ENCODE peak calls at places on chromosomes 5 and 9, in eight cellular contexts. Z is tibial artery, T is A549, I is upper lobe of right lung, F is cardiac muscle cell, O is OCI-LY7, M is breast epithelium, P is HL-60. Y is an unnamed sample.

GRCh38 chr9:97982191-97982718 is 886 bp upstream of the ANP32B start:
- DNase-seq in Z (no peak), T (no peak), I (no peak), F (no peak), O (no peak), M (no peak), P (no peak), Y (no peak)

GRCh38 chr5:6552612-6553011 is 80.2 kb downstream of the NSUN2 start:
- DNase-seq in Z (no peak), T (no peak), I (no peak), F (no peak), O (no peak), M (no peak), P (no peak), Y (no peak)

GRCh38 chr5:98656106-98656795 is 117.2 kb upstream of the RGMB start:
- DNase-seq in Z (no peak), T (no peak), I (no peak), F (no peak), O (no peak), M (no peak), P (no peak), Y (no peak)

GRCh38 chr5:6542421-6543345 is 90.2 kb downstream of the NSUN2 start:
- DNase-seq in Z (no peak), T (no peak), I (no peak), F (no peak), O (no peak), M (no peak), P (no peak), Y (peak)

GRCh38 chr5:31324832-31325231 is 131.3 kb downstream of the CDH6 start:
- DNase-seq in Z (no peak), T (no peak), I (no peak), F (no peak), O (no peak), M (no peak), P (no peak), Y (no peak)

GRCh38 chr9:20340161-20340861 is 282.0 kb downstream of the MLLT3 start:
- DNase-seq in Z (no peak), T (no peak), I (no peak), F (no peak), O (no peak), M (no peak), P (no peak), Y (no peak)

GRCh38 chr9:121584421-121584820 is 67.0 kb upstream of the DAB2IP start:
- DNase-seq in Z (no peak), T (no peak), I (no peak), F (no peak), O (no peak), M (no peak), P (no peak), Y (no peak)

GRCh38 chr5:92222449-92222848 is 839.3 kb upstream of the ARRDC3 start:
- DNase-seq in Z (no peak), T (peak), I (no peak), F (no peak), O (no peak), M (no peak), P (no peak), Y (no peak)

GRCh38 chr9:136552117-136552685 is 6.4 kb upstream of the NOTCH1 start:
- DNase-seq in Z (peak), T (no peak), I (no peak), F (no peak), O (peak), M (no peak), P (no peak), Y (no peak)

GRCh38 chr5:462051-462481 is 19.1 kb downstream of the EXOC3 start:
- DNase-seq in Z (no peak), T (no peak), I (peak), F (no peak), O (no peak), M (peak), P (no peak), Y (peak)

GRCh38 chr9:137077010-137077747 is at the start of gene UAP1L1:
- DNase-seq in Z (peak), T (peak), I (peak), F (peak), O (peak), M (no peak), P (peak), Y (no peak)

GRCh38 chr9:128771094-128771721 is 519 bp downstream of the ZER1 start:
- DNase-seq in Z (no peak), T (no peak), I (no peak), F (peak), O (peak), M (peak), P (no peak), Y (no peak)

GRCh38 chr5:14237313-14238086 is 94.4 kb downstream of the TRIO start:
- DNase-seq in Z (no peak), T (no peak), I (no peak), F (no peak), O (no peak), M (no peak), P (no peak), Y (no peak)

GRCh38 chr5:141512390-141513020 is 23.6 kb downstream of the PCDHGC5 start:
- DNase-seq in Z (peak), T (peak), I (peak), F (peak), O (peak), M (peak), P (peak), Y (no peak)

GRCh38 chr9:136881691-136882108 is 4.6 kb upstream of the TRAF2 start:
- DNase-seq in Z (no peak), T (peak), I (no peak), F (peak), O (peak), M (no peak), P (no peak), Y (no peak)

GRCh38 chr5:55524816-55525215 is 9.9 kb downstream of the PLPP1 start:
- DNase-seq in Z (no peak), T (no peak), I (no peak), F (no peak), O (no peak), M (no peak), P (no peak), Y (no peak)

GRCh38 chr9:127380479-127380878 is 16.5 kb upstream of the SLC2A8 start:
- DNase-seq in Z (no peak), T (no peak), I (no peak), F (no peak), O (peak), M (no peak), P (no peak), Y (no peak)

GRCh38 chr5:17620627-17621026 is 10.4 kb downstream of the TAF11L12 start:
- DNase-seq in Z (no peak), T (no peak), I (no peak), F (no peak), O (no peak), M (no peak), P (no peak), Y (no peak)

GRCh38 chr9:137267933-137268355 is 9.6 kb upstream of the TOR4A start:
- DNase-seq in Z (no peak), T (no peak), I (no peak), F (no peak), O (peak), M (no peak), P (no peak), Y (no peak)

GRCh38 chr5:5055708-5056107 is 84.4 kb upstream of the ADAMTS16 start:
- DNase-seq in Z (no peak), T (no peak), I (no peak), F (no peak), O (no peak), M (no peak), P (no peak), Y (no peak)

GRCh38 chr9:18665947-18666346 is 192.0 kb downstream of the ADAMTSL1 start:
- DNase-seq in Z (no peak), T (no peak), I (no peak), F (no peak), O (no peak), M (no peak), P (no peak), Y (no peak)

GRCh38 chr5:174996941-174997340 is 272.6 kb downstream of the MSX2 start:
- DNase-seq in Z (no peak), T (no peak), I (no peak), F (no peak), O (no peak), M (no peak), P (no peak), Y (no peak)

GRCh38 chr9:123825337-123825736 is 104.6 kb downstream of the DENND1A start:
- DNase-seq in Z (no peak), T (peak), I (no peak), F (no peak), O (no peak), M (no peak), P (no peak), Y (no peak)

GRCh38 chr5:116562669-116563068 is 12.0 kb downstream of the SEMA6A start:
- DNase-seq in Z (no peak), T (no peak), I (no peak), F (no peak), O (no peak), M (no peak), P (no peak), Y (no peak)

GRCh38 chr5:122076023-122076422 is 2.0 kb downstream of the LOX start:
- DNase-seq in Z (no peak), T (no peak), I (no peak), F (no peak), O (no peak), M (no peak), P (no peak), Y (no peak)

GRCh38 chr9:135590486-135591079 is 29.0 kb downstream of the PAEP start:
- DNase-seq in Z (peak), T (no peak), I (no peak), F (no peak), O (no peak), M (no peak), P (no peak), Y (peak)

GRCh38 chr5:58407042-58407709 is 52.7 kb downstream of the PLK2 start:
- DNase-seq in Z (no peak), T (peak), I (no peak), F (no peak), O (no peak), M (no peak), P (no peak), Y (no peak)

GRCh38 chr5:160449458-160449857 is 27.8 kb downstream of the PTTG1 start:
- DNase-seq in Z (no peak), T (no peak), I (no peak), F (no peak), O (no peak), M (no peak), P (no peak), Y (no peak)

GRCh38 chr5:132009706-132010405 is 1.6 kb downstream of the ACSL6 start:
- DNase-seq in Z (peak), T (no peak), I (peak), F (no peak), O (no peak), M (no peak), P (no peak), Y (no peak)

GRCh38 chr5:167064199-167064811 is 1227.1 kb upstream of the WWC1 start:
- DNase-seq in Z (no peak), T (no peak), I (no peak), F (peak), O (no peak), M (no peak), P (no peak), Y (no peak)

GRCh38 chr9:128420651-128421473 is at the start of gene CERCAM:
- DNase-seq in Z (peak), T (peak), I (peak), F (peak), O (peak), M (no peak), P (no peak), Y (no peak)

GRCh38 chr9:131874447-131874846 is 134.6 kb upstream of the RAPGEF1 start:
- DNase-seq in Z (no peak), T (no peak), I (no peak), F (no peak), O (no peak), M (no peak), P (no peak), Y (no peak)

GRCh38 chr5:33690736-33691135 is 201.1 kb downstream of the ADAMTS12 start:
- DNase-seq in Z (no peak), T (no peak), I (no peak), F (no peak), O (no peak), M (no peak), P (no peak), Y (no peak)

GRCh38 chr9:87556039-87556438 is 58.4 kb downstream of the DAPK1 start:
- DNase-seq in Z (no peak), T (no peak), I (no peak), F (no peak), O (peak), M (no peak), P (no peak), Y (no peak)

GRCh38 chr5:42900734-42901133 is 89.0 kb upstream of the SELENOP start:
- DNase-seq in Z (no peak), T (no peak), I (no peak), F (no peak), O (no peak), M (no peak), P (no peak), Y (no peak)

GRCh38 chr9:85723220-85723619 is 18.5 kb downstream of the AGTPBP1 start:
- DNase-seq in Z (no peak), T (no peak), I (no peak), F (no peak), O (no peak), M (no peak), P (no peak), Y (no peak)

GRCh38 chr5:53003144-53003543 is 14.0 kb downstream of the ITGA2 start:
- DNase-seq in Z (no peak), T (no peak), I (no peak), F (no peak), O (no peak), M (no peak), P (no peak), Y (no peak)

GRCh38 chr5:173056783-173057061 is 570 bp downstream of the CREBRF start:
- DNase-seq in Z (no peak), T (no peak), I (no peak), F (no peak), O (no peak), M (no peak), P (no peak), Y (no peak)

GRCh38 chr9:130860458-130861316 is 25.6 kb downstream of the ABL1 start:
- DNase-seq in Z (peak), T (peak), I (peak), F (peak), O (no peak), M (no peak), P (no peak), Y (peak)

GRCh38 chr9:70465398-70465797 is 50.9 kb upstream of the KLF9 start:
- DNase-seq in Z (no peak), T (no peak), I (no peak), F (no peak), O (no peak), M (no peak), P (no peak), Y (no peak)

GRCh38 chr9:70462300-70462699 is 47.8 kb upstream of the KLF9 start:
- DNase-seq in Z (no peak), T (no peak), I (no peak), F (no peak), O (no peak), M (no peak), P (no peak), Y (no peak)

GRCh38 chr9:70463877-70464276 is 49.4 kb upstream of the KLF9 start:
- DNase-seq in Z (no peak), T (no peak), I (no peak), F (no peak), O (no peak), M (no peak), P (no peak), Y (no peak)

GRCh38 chr9:70466976-70467551 is 52.6 kb upstream of the KLF9 start:
- DNase-seq in Z (no peak), T (no peak), I (no peak), F (no peak), O (no peak), M (no peak), P (peak), Y (no peak)

GRCh38 chr9:70465904-70466303 is 51.4 kb upstream of the KLF9 start:
- DNase-seq in Z (no peak), T (no peak), I (no peak), F (no peak), O (no peak), M (no peak), P (no peak), Y (no peak)
- TF ChIP-seq CTCF in Z (no peak), T (no peak), I (no peak), F (no peak), O (no peak), M (no peak), P (no peak), Y (no peak)

GRCh38 chr9:113599647-113600476 is 136.3 kb downstream of the RGS3 start:
- DNase-seq in Z (peak), T (no peak), I (no peak), F (no peak), O (no peak), M (no peak), P (no peak), Y (no peak)
- H3K27ac ChIP-seq in Z (peak), T (no peak), I (peak), F (no peak), O (no peak), M (no peak), P (no peak), Y (peak)

GRCh38 chr9:133143639-133144141 is 20.0 kb downstream of the GBGT1 start:
- DNase-seq in Z (no peak), T (no peak), I (no peak), F (no peak), O (no peak), M (no peak), P (no peak), Y (no peak)
- H3K4me3 ChIP-seq in Z (peak), T (peak), I (peak), F (no peak), O (no peak), M (peak), P (no peak), Y (peak)

DNA sequence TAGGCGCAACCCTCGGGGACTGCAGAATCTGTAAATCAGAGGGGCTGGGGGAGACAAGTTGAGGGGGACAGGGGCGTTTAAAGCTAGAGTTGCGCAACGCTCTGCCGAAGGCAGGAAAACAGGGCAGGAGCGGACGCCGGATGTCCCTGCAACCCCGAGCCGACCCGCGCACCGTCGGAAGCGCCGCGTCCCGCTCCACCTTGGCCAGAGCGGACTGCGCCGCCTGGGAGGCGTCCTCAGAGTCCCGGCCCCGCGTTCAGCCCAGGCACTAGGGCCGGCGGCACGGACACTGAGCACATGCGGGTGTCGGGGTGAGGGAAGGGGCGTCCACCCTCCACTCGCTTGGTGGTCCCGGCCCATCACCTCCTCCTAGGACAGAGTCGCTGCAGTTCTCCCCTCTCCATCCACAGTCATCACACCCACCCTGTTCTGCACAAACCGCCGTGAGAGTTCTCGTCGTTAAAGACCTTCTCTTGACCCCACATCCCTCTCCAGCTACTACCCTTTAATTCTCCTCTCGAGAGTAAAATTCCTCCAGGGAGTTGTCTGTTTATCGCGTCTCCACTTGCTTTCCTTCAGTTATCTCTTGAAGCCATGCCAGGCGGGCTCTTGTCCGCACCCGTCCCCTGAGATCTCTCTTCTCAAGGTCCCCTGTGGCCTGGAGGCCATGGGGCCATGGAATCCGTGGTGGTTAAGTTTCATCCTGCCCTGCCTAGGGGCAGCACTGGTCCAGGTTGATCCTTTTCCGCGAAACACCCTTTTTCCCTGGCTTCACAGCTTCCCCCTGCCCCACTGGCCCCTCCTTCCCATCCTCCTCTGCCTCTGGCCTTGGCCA is 826 bp upstream of the PDLIM7 start:
- DNase-seq in Z (no peak), T (no peak), I (peak), F (peak), O (no peak), M (no peak), P (no peak), Y (no peak)
- TF ChIP-seq CTCF in Z (no peak), T (no peak), I (peak), F (no peak), O (no peak), M (no peak), P (no peak), Y (no peak)

GRCh38 chr5:135209495-135209837 is 175.4 kb upstream of the PITX1 start:
- DNase-seq in Z (peak), T (no peak), I (peak), F (no peak), O (no peak), M (no peak), P (no peak), Y (no peak)
- H3K27ac ChIP-seq in Z (peak), T (peak), I (no peak), F (no peak), O (no peak), M (no peak), P (no peak), Y (peak)

DNA sequence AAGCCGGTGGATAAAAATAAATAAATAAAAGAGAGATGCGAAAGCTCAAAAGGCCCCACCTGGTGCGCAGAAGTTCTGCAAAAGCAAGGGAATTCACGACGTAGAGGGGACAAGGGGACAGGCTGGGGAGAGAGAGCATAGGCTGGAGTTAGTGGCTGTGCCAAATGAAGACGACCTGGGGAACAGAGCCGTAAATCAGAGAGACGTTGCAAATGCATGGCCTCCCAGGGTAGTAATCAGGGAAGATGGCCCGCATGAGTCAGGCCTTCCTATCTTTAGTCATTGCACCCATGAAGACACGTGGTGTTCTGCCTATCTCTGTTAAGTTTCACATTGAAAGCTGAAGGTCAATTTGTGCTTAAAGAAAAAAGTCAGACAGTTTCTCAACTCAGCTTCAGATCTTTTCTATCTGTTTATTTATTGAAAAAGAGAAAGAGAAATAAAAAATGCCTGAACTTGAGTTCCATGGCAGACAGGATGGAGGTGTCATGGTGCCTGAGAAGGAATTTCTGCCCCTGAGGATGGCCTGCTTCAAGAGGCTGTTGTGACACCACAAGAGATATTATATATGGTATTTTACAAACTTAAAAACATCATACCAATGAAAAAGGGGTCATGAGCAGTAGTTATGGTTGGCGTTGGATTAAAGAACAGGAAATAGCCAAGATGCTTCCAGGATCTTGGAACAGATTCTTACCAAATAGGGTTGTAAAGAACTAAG is 344.8 kb downstream of the GLIS3 start:
- DNase-seq in Z (no peak), T (no peak), I (no peak), F (no peak), O (no peak), M (no peak), P (no peak), Y (no peak)
- H3K4me3 ChIP-seq in Z (no peak), T (no peak), I (no peak), F (no peak), O (no peak), M (no peak), P (no peak), Y (no peak)

DNA sequence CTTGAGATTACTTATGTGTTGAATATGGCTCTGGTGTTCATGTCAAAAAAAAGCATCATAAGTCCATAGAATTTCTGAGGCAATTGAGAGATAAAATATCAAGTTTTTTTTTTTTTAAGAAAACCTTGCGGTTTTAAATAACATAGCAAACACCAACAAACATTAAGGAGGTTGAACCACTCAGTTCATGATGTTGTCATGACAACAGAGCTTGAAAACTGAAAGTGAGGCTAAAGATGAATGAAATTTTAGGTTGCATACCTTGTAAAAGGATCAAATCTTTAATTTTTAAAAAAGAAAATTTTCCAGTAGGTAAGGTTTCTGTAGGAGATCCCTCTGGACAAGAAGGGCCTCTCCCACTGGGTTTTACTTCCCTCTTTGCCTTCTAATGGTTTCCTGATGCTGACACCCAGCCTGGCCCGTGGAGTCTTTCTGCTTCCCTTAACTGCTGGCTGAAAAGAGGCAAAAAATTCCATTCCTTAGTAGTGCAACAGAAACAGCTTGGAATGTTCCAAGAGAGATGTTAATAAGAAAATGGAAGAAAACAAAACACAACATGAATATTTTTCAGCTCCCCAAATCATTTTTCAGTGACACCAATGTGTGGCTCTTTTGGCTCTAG is 60.0 kb upstream of the FER start:
- DNase-seq in Z (no peak), T (no peak), I (no peak), F (no peak), O (no peak), M (no peak), P (no peak), Y (no peak)
- TF ChIP-seq CTCF in Z (no peak), T (no peak), I (no peak), F (no peak), O (no peak), M (no peak), P (no peak), Y (no peak)

GRCh38 chr9:68913054-68913453 is 100.9 kb downstream of the PRKACG start:
- DNase-seq in Z (no peak), T (no peak), I (no peak), F (no peak), O (no peak), M (no peak), P (no peak), Y (no peak)
- H3K27ac ChIP-seq in Z (no peak), T (no peak), I (no peak), F (no peak), O (no peak), M (peak), P (no peak), Y (no peak)

Y was measured in coronary artery.